ENCODE peak calls at places on chromosomes 4 and X, in five cellular contexts. Q is AG20443; X is RCC 7860; E is activated CD8-positive, alpha-beta memory T cell treated with anti-CD3 and anti-CD28 coated beads, Interleukin-2, amount 50 U/mL, for 48 hours; S is right cardiac atrium. G is an unnamed sample.

GRCh38 chrX:130575831-130576404 is 174.1 kb downstream of the RBMX2 start:
- DNase-seq in Q (peak), X (no peak), E (peak), S (peak), G (no peak)

GRCh38 chrX:97126020-97126419 is 242.3 kb downstream of the RPA4 start:
- DNase-seq in Q (peak), X (no peak), E (no peak), S (no peak), G (no peak)

GRCh38 chrX:132612990-132613564 is 124.2 kb upstream of the MBNL3 start:
- DNase-seq in Q (peak), X (no peak), E (peak), S (peak), G (no peak)

GRCh38 chr4:121199742-121200561 is 35.8 kb upstream of the TNIP3 start:
- DNase-seq in Q (no peak), X (no peak), E (no peak), S (no peak), G (no peak)

GRCh38 chr4:124931050-124931449 is 218.5 kb upstream of the ANKRD50 start:
- DNase-seq in Q (no peak), X (no peak), E (no peak), S (no peak), G (no peak)

GRCh38 chr4:87118826-87119225 is 101.6 kb downstream of the KLHL8 start:
- DNase-seq in Q (no peak), X (peak), E (no peak), S (no peak), G (no peak)

GRCh38 chr4:42995343-42995944 is 102.9 kb downstream of the GRXCR1 start:
- DNase-seq in Q (peak), X (peak), E (no peak), S (no peak), G (no peak)

GRCh38 chr4:156946508-156947197 is 24.9 kb downstream of the PDGFC start:
- DNase-seq in Q (peak), X (peak), E (no peak), S (peak), G (no peak)

GRCh38 chrX:54695816-54696487 is 102.1 kb downstream of the ITIH6 start:
- DNase-seq in Q (no peak), X (no peak), E (no peak), S (no peak), G (no peak)

GRCh38 chr4:168777277-168777965 is 232.6 kb downstream of the CBR4 start:
- DNase-seq in Q (no peak), X (no peak), E (no peak), S (no peak), G (no peak)

GRCh38 chrX:41445781-41446358 is 1.3 kb upstream of the NYX start:
- DNase-seq in Q (no peak), X (no peak), E (no peak), S (peak), G (no peak)

GRCh38 chr4:55910140-55910539 is 38.6 kb upstream of the CEP135 start:
- DNase-seq in Q (peak), X (no peak), E (no peak), S (no peak), G (no peak)

GRCh38 chrX:134949271-134949670 is 41.5 kb upstream of the SMIM10 start:
- DNase-seq in Q (peak), X (peak), E (no peak), S (no peak), G (no peak)

GRCh38 chr4:147617841-147618421 is 734 bp downstream of the TMEM184C start:
- DNase-seq in Q (no peak), X (no peak), E (no peak), S (no peak), G (no peak)

GRCh38 chr4:2792711-2793577 is at the start of gene SH3BP2:
- DNase-seq in Q (peak), X (peak), E (peak), S (peak), G (no peak)

GRCh38 chr4:82948647-82949204 is 48.2 kb downstream of the THAP9 start:
- DNase-seq in Q (no peak), X (peak), E (no peak), S (no peak), G (no peak)

GRCh38 chr4:140094701-140095420 is 59.1 kb downstream of the MAML3 start:
- DNase-seq in Q (no peak), X (no peak), E (peak), S (peak), G (no peak)

GRCh38 chrX:149871940-149872339 is 9.0 kb upstream of the MAGEA8 start:
- DNase-seq in Q (no peak), X (no peak), E (peak), S (no peak), G (no peak)

GRCh38 chr4:22474636-22475310 is 41.1 kb downstream of the ADGRA3 start:
- DNase-seq in Q (no peak), X (peak), E (no peak), S (no peak), G (no peak)

GRCh38 chr4:26819026-26819425 is 41.6 kb upstream of the STIM2 start:
- DNase-seq in Q (no peak), X (no peak), E (no peak), S (no peak), G (no peak)

GRCh38 chrX:41335590-41336331 is 1.8 kb downstream of the DDX3X start:
- DNase-seq in Q (peak), X (no peak), E (no peak), S (no peak), G (no peak)

GRCh38 chr4:121185960-121186359 is 21.8 kb upstream of the TNIP3 start:
- DNase-seq in Q (no peak), X (no peak), E (no peak), S (no peak), G (no peak)

G was measured in type B pancreatic cell.